ENCODE peak calls at places on chromosomes 12 and 14, in ten cellular contexts. One of them, this sample, is unnamed.

GRCh38 chr12:14410841-14411569 is 45.5 kb downstream of the ATF7IP start:
- DNase-seq in HTR-8/SVneo: no peak
- DNase-seq in HFFc6: peak
- DNase-seq in activated CD8-positive, alpha-beta memory T cell treated with anti-CD3 and anti-CD28 coated beads, Interleukin-2, amount 50 U/mL, for 4 hours: no peak
- DNase-seq in substantia nigra: no peak
- DNase-seq in heart left ventricle: no peak
- DNase-seq in iris pigment epithelial cell: peak
- DNase-seq in G401: no peak
- DNase-seq in stimulated activated CD4-positive, alpha-beta T cell treated with anti-CD3 and anti-CD28 coated beads, TNF-alpha, amount 100 ng/mL, for 1 hour: no peak
- DNase-seq in M059J: peak
- DNase-seq in this sample: no peak

GRCh38 chr12:107344035-107344808 is 250.9 kb upstream of the CRY1 start:
- DNase-seq in heart left ventricle: no peak
- DNase-seq in substantia nigra: no peak
- DNase-seq in M059J: peak
- DNase-seq in HTR-8/SVneo: peak
- DNase-seq in G401: no peak
- DNase-seq in iris pigment epithelial cell: peak
- DNase-seq in HFFc6: no peak
- DNase-seq in stimulated activated CD4-positive, alpha-beta T cell treated with anti-CD3 and anti-CD28 coated beads, TNF-alpha, amount 100 ng/mL, for 1 hour: no peak
- DNase-seq in activated CD8-positive, alpha-beta memory T cell treated with anti-CD3 and anti-CD28 coated beads, Interleukin-2, amount 50 U/mL, for 4 hours: no peak
- DNase-seq in this sample: peak

GRCh38 chr14:74014299-74014698 is 4.8 kb downstream of the ENTPD5 start:
- DNase-seq in activated CD8-positive, alpha-beta memory T cell treated with anti-CD3 and anti-CD28 coated beads, Interleukin-2, amount 50 U/mL, for 4 hours: no peak
- DNase-seq in HFFc6: no peak
- DNase-seq in stimulated activated CD4-positive, alpha-beta T cell treated with anti-CD3 and anti-CD28 coated beads, TNF-alpha, amount 100 ng/mL, for 1 hour: no peak
- DNase-seq in iris pigment epithelial cell: peak
- DNase-seq in M059J: peak
- DNase-seq in HTR-8/SVneo: no peak
- DNase-seq in G401: no peak
- DNase-seq in heart left ventricle: no peak
- DNase-seq in substantia nigra: no peak
- DNase-seq in this sample: no peak

GRCh38 chr14:100524933-100525243 is 62.3 kb downstream of the BEGAIN start:
- DNase-seq in HFFc6: no peak
- DNase-seq in heart left ventricle: no peak
- DNase-seq in iris pigment epithelial cell: no peak
- DNase-seq in HTR-8/SVneo: no peak
- DNase-seq in M059J: no peak
- DNase-seq in G401: peak
- DNase-seq in stimulated activated CD4-positive, alpha-beta T cell treated with anti-CD3 and anti-CD28 coated beads, TNF-alpha, amount 100 ng/mL, for 1 hour: no peak
- DNase-seq in substantia nigra: no peak
- DNase-seq in activated CD8-positive, alpha-beta memory T cell treated with anti-CD3 and anti-CD28 coated beads, Interleukin-2, amount 50 U/mL, for 4 hours: no peak
- DNase-seq in this sample: peak

GRCh38 chr14:105890474-105891220 is 364.3 kb downstream of the TMEM121 start:
- DNase-seq in G401: no peak
- DNase-seq in stimulated activated CD4-positive, alpha-beta T cell treated with anti-CD3 and anti-CD28 coated beads, TNF-alpha, amount 100 ng/mL, for 1 hour: no peak
- DNase-seq in activated CD8-positive, alpha-beta memory T cell treated with anti-CD3 and anti-CD28 coated beads, Interleukin-2, amount 50 U/mL, for 4 hours: peak
- DNase-seq in iris pigment epithelial cell: no peak
- DNase-seq in heart left ventricle: no peak
- DNase-seq in HFFc6: no peak
- DNase-seq in HTR-8/SVneo: no peak
- DNase-seq in substantia nigra: no peak
- DNase-seq in M059J: no peak
- DNase-seq in this sample: no peak

GRCh38 chr12:46369474-46370379 is 2.8 kb downstream of the SLC38A2 start:
- DNase-seq in HFFc6: no peak
- DNase-seq in iris pigment epithelial cell: no peak
- DNase-seq in substantia nigra: no peak
- DNase-seq in G401: no peak
- DNase-seq in stimulated activated CD4-positive, alpha-beta T cell treated with anti-CD3 and anti-CD28 coated beads, TNF-alpha, amount 100 ng/mL, for 1 hour: no peak
- DNase-seq in M059J: no peak
- DNase-seq in activated CD8-positive, alpha-beta memory T cell treated with anti-CD3 and anti-CD28 coated beads, Interleukin-2, amount 50 U/mL, for 4 hours: no peak
- DNase-seq in HTR-8/SVneo: no peak
- DNase-seq in heart left ventricle: no peak
- DNase-seq in this sample: no peak

GRCh38 chr12:131917139-131917710 is 11.9 kb upstream of the PUS1 start:
- DNase-seq in HFFc6: no peak
- DNase-seq in substantia nigra: no peak
- DNase-seq in activated CD8-positive, alpha-beta memory T cell treated with anti-CD3 and anti-CD28 coated beads, Interleukin-2, amount 50 U/mL, for 4 hours: no peak
- DNase-seq in iris pigment epithelial cell: no peak
- DNase-seq in HTR-8/SVneo: no peak
- DNase-seq in stimulated activated CD4-positive, alpha-beta T cell treated with anti-CD3 and anti-CD28 coated beads, TNF-alpha, amount 100 ng/mL, for 1 hour: no peak
- DNase-seq in M059J: no peak
- DNase-seq in heart left ventricle: no peak
- DNase-seq in G401: no peak
- DNase-seq in this sample: no peak

GRCh38 chr14:31388687-31389413 is 31.5 kb downstream of the HEATR5A start:
- DNase-seq in G401: no peak
- DNase-seq in stimulated activated CD4-positive, alpha-beta T cell treated with anti-CD3 and anti-CD28 coated beads, TNF-alpha, amount 100 ng/mL, for 1 hour: no peak
- DNase-seq in HTR-8/SVneo: no peak
- DNase-seq in activated CD8-positive, alpha-beta memory T cell treated with anti-CD3 and anti-CD28 coated beads, Interleukin-2, amount 50 U/mL, for 4 hours: no peak
- DNase-seq in iris pigment epithelial cell: peak
- DNase-seq in substantia nigra: no peak
- DNase-seq in HFFc6: no peak
- DNase-seq in heart left ventricle: no peak
- DNase-seq in M059J: no peak
- DNase-seq in this sample: no peak

GRCh38 chr14:92316937-92317336 is 6.0 kb upstream of the SLC24A4 start:
- DNase-seq in iris pigment epithelial cell: no peak
- DNase-seq in stimulated activated CD4-positive, alpha-beta T cell treated with anti-CD3 and anti-CD28 coated beads, TNF-alpha, amount 100 ng/mL, for 1 hour: no peak
- DNase-seq in HFFc6: no peak
- DNase-seq in G401: no peak
- DNase-seq in HTR-8/SVneo: no peak
- DNase-seq in activated CD8-positive, alpha-beta memory T cell treated with anti-CD3 and anti-CD28 coated beads, Interleukin-2, amount 50 U/mL, for 4 hours: no peak
- DNase-seq in M059J: peak
- DNase-seq in substantia nigra: no peak
- DNase-seq in heart left ventricle: no peak
- DNase-seq in this sample: no peak

GRCh38 chr12:120212301-120212700 is 11.4 kb upstream of the RPLP0 start:
- DNase-seq in HFFc6: no peak
- DNase-seq in activated CD8-positive, alpha-beta memory T cell treated with anti-CD3 and anti-CD28 coated beads, Interleukin-2, amount 50 U/mL, for 4 hours: no peak
- DNase-seq in iris pigment epithelial cell: no peak
- DNase-seq in M059J: no peak
- DNase-seq in stimulated activated CD4-positive, alpha-beta T cell treated with anti-CD3 and anti-CD28 coated beads, TNF-alpha, amount 100 ng/mL, for 1 hour: no peak
- DNase-seq in heart left ventricle: no peak
- DNase-seq in HTR-8/SVneo: no peak
- DNase-seq in G401: no peak
- DNase-seq in substantia nigra: no peak
- DNase-seq in this sample: no peak

GRCh38 chr12:44960856-44961255 is 84.7 kb upstream of the NELL2 start:
- DNase-seq in stimulated activated CD4-positive, alpha-beta T cell treated with anti-CD3 and anti-CD28 coated beads, TNF-alpha, amount 100 ng/mL, for 1 hour: no peak
- DNase-seq in G401: no peak
- DNase-seq in HTR-8/SVneo: no peak
- DNase-seq in M059J: no peak
- DNase-seq in heart left ventricle: no peak
- DNase-seq in substantia nigra: no peak
- DNase-seq in activated CD8-positive, alpha-beta memory T cell treated with anti-CD3 and anti-CD28 coated beads, Interleukin-2, amount 50 U/mL, for 4 hours: no peak
- DNase-seq in HFFc6: no peak
- DNase-seq in iris pigment epithelial cell: no peak
- DNase-seq in this sample: no peak

GRCh38 chr12:123062682-123063426 is 82.4 kb downstream of the ARL6IP4 start:
- DNase-seq in stimulated activated CD4-positive, alpha-beta T cell treated with anti-CD3 and anti-CD28 coated beads, TNF-alpha, amount 100 ng/mL, for 1 hour: no peak
- DNase-seq in HFFc6: peak
- DNase-seq in substantia nigra: no peak
- DNase-seq in M059J: peak
- DNase-seq in HTR-8/SVneo: peak
- DNase-seq in G401: peak
- DNase-seq in heart left ventricle: peak
- DNase-seq in iris pigment epithelial cell: peak
- DNase-seq in activated CD8-positive, alpha-beta memory T cell treated with anti-CD3 and anti-CD28 coated beads, Interleukin-2, amount 50 U/mL, for 4 hours: no peak
- DNase-seq in this sample: peak

GRCh38 chr12:5259523-5259922 is 172.4 kb upstream of the NTF3 start:
- DNase-seq in iris pigment epithelial cell: no peak
- DNase-seq in substantia nigra: no peak
- DNase-seq in activated CD8-positive, alpha-beta memory T cell treated with anti-CD3 and anti-CD28 coated beads, Interleukin-2, amount 50 U/mL, for 4 hours: no peak
- DNase-seq in HFFc6: peak
- DNase-seq in M059J: peak
- DNase-seq in stimulated activated CD4-positive, alpha-beta T cell treated with anti-CD3 and anti-CD28 coated beads, TNF-alpha, amount 100 ng/mL, for 1 hour: no peak
- DNase-seq in HTR-8/SVneo: no peak
- DNase-seq in heart left ventricle: no peak
- DNase-seq in G401: no peak
- DNase-seq in this sample: no peak

GRCh38 chr12:87196329-87196728 is 832.9 kb downstream of the C12orf50 start:
- DNase-seq in substantia nigra: no peak
- DNase-seq in stimulated activated CD4-positive, alpha-beta T cell treated with anti-CD3 and anti-CD28 coated beads, TNF-alpha, amount 100 ng/mL, for 1 hour: no peak
- DNase-seq in iris pigment epithelial cell: peak
- DNase-seq in M059J: no peak
- DNase-seq in HTR-8/SVneo: no peak
- DNase-seq in HFFc6: no peak
- DNase-seq in heart left ventricle: no peak
- DNase-seq in activated CD8-positive, alpha-beta memory T cell treated with anti-CD3 and anti-CD28 coated beads, Interleukin-2, amount 50 U/mL, for 4 hours: no peak
- DNase-seq in G401: peak
- DNase-seq in this sample: no peak

GRCh38 chr12:30417697-30418231 is 277.9 kb downstream of the IPO8 start:
- DNase-seq in iris pigment epithelial cell: peak
- DNase-seq in substantia nigra: no peak
- DNase-seq in HTR-8/SVneo: peak
- DNase-seq in HFFc6: peak
- DNase-seq in stimulated activated CD4-positive, alpha-beta T cell treated with anti-CD3 and anti-CD28 coated beads, TNF-alpha, amount 100 ng/mL, for 1 hour: no peak
- DNase-seq in M059J: peak
- DNase-seq in activated CD8-positive, alpha-beta memory T cell treated with anti-CD3 and anti-CD28 coated beads, Interleukin-2, amount 50 U/mL, for 4 hours: no peak
- DNase-seq in G401: no peak
- DNase-seq in heart left ventricle: peak
- DNase-seq in this sample: no peak

GRCh38 chr12:1529862-1530591 is 64.4 kb downstream of the FBXL14 start:
- DNase-seq in activated CD8-positive, alpha-beta memory T cell treated with anti-CD3 and anti-CD28 coated beads, Interleukin-2, amount 50 U/mL, for 4 hours: peak
- DNase-seq in substantia nigra: no peak
- DNase-seq in heart left ventricle: peak
- DNase-seq in HTR-8/SVneo: no peak
- DNase-seq in HFFc6: no peak
- DNase-seq in stimulated activated CD4-positive, alpha-beta T cell treated with anti-CD3 and anti-CD28 coated beads, TNF-alpha, amount 100 ng/mL, for 1 hour: no peak
- DNase-seq in M059J: no peak
- DNase-seq in G401: no peak
- DNase-seq in iris pigment epithelial cell: no peak
- DNase-seq in this sample: no peak

GRCh38 chr12:6951551-6952120 is 480 bp downstream of the PTPN6 start:
- DNase-seq in activated CD8-positive, alpha-beta memory T cell treated with anti-CD3 and anti-CD28 coated beads, Interleukin-2, amount 50 U/mL, for 4 hours: no peak
- DNase-seq in G401: no peak
- DNase-seq in HFFc6: no peak
- DNase-seq in M059J: no peak
- DNase-seq in heart left ventricle: no peak
- DNase-seq in iris pigment epithelial cell: no peak
- DNase-seq in stimulated activated CD4-positive, alpha-beta T cell treated with anti-CD3 and anti-CD28 coated beads, TNF-alpha, amount 100 ng/mL, for 1 hour: no peak
- DNase-seq in substantia nigra: no peak
- DNase-seq in HTR-8/SVneo: no peak
- DNase-seq in this sample: no peak

GRCh38 chr14:81219821-81220487 is 805 bp downstream of the GTF2A1 start:
- DNase-seq in G401: no peak
- DNase-seq in substantia nigra: no peak
- DNase-seq in heart left ventricle: peak
- DNase-seq in HFFc6: peak
- DNase-seq in iris pigment epithelial cell: peak
- DNase-seq in HTR-8/SVneo: no peak
- DNase-seq in M059J: peak
- DNase-seq in activated CD8-positive, alpha-beta memory T cell treated with anti-CD3 and anti-CD28 coated beads, Interleukin-2, amount 50 U/mL, for 4 hours: peak
- DNase-seq in stimulated activated CD4-positive, alpha-beta T cell treated with anti-CD3 and anti-CD28 coated beads, TNF-alpha, amount 100 ng/mL, for 1 hour: no peak
- DNase-seq in this sample: no peak

GRCh38 chr14:82094819-82095218 is 561.2 kb upstream of the SEL1L start:
- DNase-seq in HTR-8/SVneo: no peak
- DNase-seq in HFFc6: no peak
- DNase-seq in M059J: no peak
- DNase-seq in activated CD8-positive, alpha-beta memory T cell treated with anti-CD3 and anti-CD28 coated beads, Interleukin-2, amount 50 U/mL, for 4 hours: no peak
- DNase-seq in heart left ventricle: no peak
- DNase-seq in substantia nigra: no peak
- DNase-seq in G401: no peak
- DNase-seq in iris pigment epithelial cell: no peak
- DNase-seq in stimulated activated CD4-positive, alpha-beta T cell treated with anti-CD3 and anti-CD28 coated beads, TNF-alpha, amount 100 ng/mL, for 1 hour: no peak
- DNase-seq in this sample: no peak

GRCh38 chr12:124088232-124088907 is 115.4 kb downstream of the ZNF664 start:
- DNase-seq in M059J: no peak
- DNase-seq in heart left ventricle: no peak
- DNase-seq in HFFc6: no peak
- DNase-seq in stimulated activated CD4-positive, alpha-beta T cell treated with anti-CD3 and anti-CD28 coated beads, TNF-alpha, amount 100 ng/mL, for 1 hour: no peak
- DNase-seq in substantia nigra: no peak
- DNase-seq in HTR-8/SVneo: no peak
- DNase-seq in activated CD8-positive, alpha-beta memory T cell treated with anti-CD3 and anti-CD28 coated beads, Interleukin-2, amount 50 U/mL, for 4 hours: no peak
- DNase-seq in G401: peak
- DNase-seq in iris pigment epithelial cell: no peak
- DNase-seq in this sample: no peak

GRCh38 chr12:113040722-113041168 is 15.8 kb upstream of the DTX1 start:
- DNase-seq in substantia nigra: no peak
- DNase-seq in HTR-8/SVneo: peak
- DNase-seq in G401: no peak
- DNase-seq in heart left ventricle: peak
- DNase-seq in HFFc6: peak
- DNase-seq in iris pigment epithelial cell: peak
- DNase-seq in M059J: peak
- DNase-seq in stimulated activated CD4-positive, alpha-beta T cell treated with anti-CD3 and anti-CD28 coated beads, TNF-alpha, amount 100 ng/mL, for 1 hour: no peak
- DNase-seq in activated CD8-positive, alpha-beta memory T cell treated with anti-CD3 and anti-CD28 coated beads, Interleukin-2, amount 50 U/mL, for 4 hours: no peak
- DNase-seq in this sample: peak

GRCh38 chr14:22780941-22781605 is 14.6 kb downstream of the OXA1L start:
- DNase-seq in heart left ventricle: no peak
- DNase-seq in HTR-8/SVneo: no peak
- DNase-seq in stimulated activated CD4-positive, alpha-beta T cell treated with anti-CD3 and anti-CD28 coated beads, TNF-alpha, amount 100 ng/mL, for 1 hour: no peak
- DNase-seq in activated CD8-positive, alpha-beta memory T cell treated with anti-CD3 and anti-CD28 coated beads, Interleukin-2, amount 50 U/mL, for 4 hours: no peak
- DNase-seq in substantia nigra: no peak
- DNase-seq in iris pigment epithelial cell: no peak
- DNase-seq in G401: no peak
- DNase-seq in HFFc6: peak
- DNase-seq in M059J: peak
- DNase-seq in this sample: no peak

GRCh38 chr12:20105938-20106337 is 262.4 kb upstream of the PDE3A start:
- DNase-seq in HTR-8/SVneo: no peak
- DNase-seq in substantia nigra: no peak
- DNase-seq in G401: no peak
- DNase-seq in HFFc6: no peak
- DNase-seq in iris pigment epithelial cell: peak
- DNase-seq in heart left ventricle: no peak
- DNase-seq in activated CD8-positive, alpha-beta memory T cell treated with anti-CD3 and anti-CD28 coated beads, Interleukin-2, amount 50 U/mL, for 4 hours: no peak
- DNase-seq in stimulated activated CD4-positive, alpha-beta T cell treated with anti-CD3 and anti-CD28 coated beads, TNF-alpha, amount 100 ng/mL, for 1 hour: no peak
- DNase-seq in M059J: no peak
- DNase-seq in this sample: no peak

GRCh38 chr14:101199028-101199770 is 295.7 kb upstream of the RTL1 start:
- DNase-seq in iris pigment epithelial cell: no peak
- DNase-seq in substantia nigra: no peak
- DNase-seq in heart left ventricle: no peak
- DNase-seq in HTR-8/SVneo: no peak
- DNase-seq in activated CD8-positive, alpha-beta memory T cell treated with anti-CD3 and anti-CD28 coated beads, Interleukin-2, amount 50 U/mL, for 4 hours: no peak
- DNase-seq in HFFc6: no peak
- DNase-seq in M059J: no peak
- DNase-seq in stimulated activated CD4-positive, alpha-beta T cell treated with anti-CD3 and anti-CD28 coated beads, TNF-alpha, amount 100 ng/mL, for 1 hour: no peak
- DNase-seq in G401: no peak
- DNase-seq in this sample: no peak

GRCh38 chr14:23433457-23433856 is 2.0 kb downstream of the MYH7 start:
- DNase-seq in G401: no peak
- DNase-seq in iris pigment epithelial cell: no peak
- DNase-seq in M059J: no peak
- DNase-seq in HFFc6: no peak
- DNase-seq in heart left ventricle: no peak
- DNase-seq in stimulated activated CD4-positive, alpha-beta T cell treated with anti-CD3 and anti-CD28 coated beads, TNF-alpha, amount 100 ng/mL, for 1 hour: no peak
- DNase-seq in substantia nigra: no peak
- DNase-seq in activated CD8-positive, alpha-beta memory T cell treated with anti-CD3 and anti-CD28 coated beads, Interleukin-2, amount 50 U/mL, for 4 hours: no peak
- DNase-seq in HTR-8/SVneo: no peak
- DNase-seq in this sample: no peak

GRCh38 chr14:103385994-103386491 is 828 bp downstream of the MARK3 start:
- DNase-seq in activated CD8-positive, alpha-beta memory T cell treated with anti-CD3 and anti-CD28 coated beads, Interleukin-2, amount 50 U/mL, for 4 hours: peak
- DNase-seq in iris pigment epithelial cell: peak
- DNase-seq in M059J: peak
- DNase-seq in G401: peak
- DNase-seq in HTR-8/SVneo: no peak
- DNase-seq in stimulated activated CD4-positive, alpha-beta T cell treated with anti-CD3 and anti-CD28 coated beads, TNF-alpha, amount 100 ng/mL, for 1 hour: no peak
- DNase-seq in heart left ventricle: peak
- DNase-seq in HFFc6: no peak
- DNase-seq in substantia nigra: no peak
- DNase-seq in this sample: no peak

GRCh38 chr12:55612646-55613045 is 24.0 kb upstream of the OR10P1 start:
- DNase-seq in iris pigment epithelial cell: no peak
- DNase-seq in activated CD8-positive, alpha-beta memory T cell treated with anti-CD3 and anti-CD28 coated beads, Interleukin-2, amount 50 U/mL, for 4 hours: no peak
- DNase-seq in M059J: no peak
- DNase-seq in HTR-8/SVneo: no peak
- DNase-seq in stimulated activated CD4-positive, alpha-beta T cell treated with anti-CD3 and anti-CD28 coated beads, TNF-alpha, amount 100 ng/mL, for 1 hour: no peak
- DNase-seq in heart left ventricle: no peak
- DNase-seq in substantia nigra: no peak
- DNase-seq in G401: no peak
- DNase-seq in HFFc6: no peak
- DNase-seq in this sample: no peak

GRCh38 chr12:22626429-22626828 is 1.5 kb downstream of the ETNK1 start:
- DNase-seq in iris pigment epithelial cell: peak
- DNase-seq in HTR-8/SVneo: no peak
- DNase-seq in heart left ventricle: no peak
- DNase-seq in G401: no peak
- DNase-seq in substantia nigra: no peak
- DNase-seq in M059J: peak
- DNase-seq in stimulated activated CD4-positive, alpha-beta T cell treated with anti-CD3 and anti-CD28 coated beads, TNF-alpha, amount 100 ng/mL, for 1 hour: no peak
- DNase-seq in HFFc6: no peak
- DNase-seq in activated CD8-positive, alpha-beta memory T cell treated with anti-CD3 and anti-CD28 coated beads, Interleukin-2, amount 50 U/mL, for 4 hours: peak
- DNase-seq in this sample: no peak